ENCODE peak calls at places on chromosomes 12 and 14, in eight cellular contexts. V, D, J, S, C, R, B and N are unnamed samples.

GRCh38 chr12:52300796-52301691 is 9.7 kb upstream of the KRT81 start:
- DNase-seq in V (no peak), D (no peak), J (no peak), S (no peak), C (no peak), R (peak), B (no peak), N (no peak)

GRCh38 chr14:31420013-31420318 is 384 bp downstream of the HEATR5A start:
- DNase-seq in V (peak), D (peak), J (peak), S (peak), C (no peak), R (peak), B (no peak), N (no peak)

GRCh38 chr12:122306407-122306806 is 40.1 kb upstream of the VPS33A start:
- DNase-seq in V (no peak), D (no peak), J (no peak), S (no peak), C (no peak), R (no peak), B (no peak), N (no peak)

GRCh38 chr14:51430600-51430999 is 190.6 kb downstream of the TMX1 start:
- DNase-seq in V (no peak), D (no peak), J (no peak), S (no peak), C (no peak), R (no peak), B (peak), N (peak)

GRCh38 chr12:1695836-1696670 is 5.2 kb downstream of the ADIPOR2 start:
- DNase-seq in V (no peak), D (no peak), J (no peak), S (no peak), C (no peak), R (no peak), B (no peak), N (no peak)

GRCh38 chr12:47276253-47277070 is 196.7 kb upstream of the AMIGO2 start:
- DNase-seq in V (no peak), D (no peak), J (no peak), S (no peak), C (peak), R (no peak), B (peak), N (peak)

GRCh38 chr12:122894173-122895121 is 1.5 kb downstream of the VPS37B start:
- DNase-seq in V (peak), D (no peak), J (no peak), S (no peak), C (no peak), R (no peak), B (no peak), N (no peak)

GRCh38 chr14:97517566-97518234 is 720.5 kb downstream of the VRK1 start:
- DNase-seq in V (no peak), D (no peak), J (no peak), S (no peak), C (no peak), R (no peak), B (no peak), N (no peak)

GRCh38 chr14:32381869-32382268 is 52.8 kb downstream of the AKAP6 start:
- DNase-seq in V (no peak), D (no peak), J (no peak), S (no peak), C (no peak), R (no peak), B (no peak), N (no peak)

GRCh38 chr14:29926701-29927595 is 699 bp downstream of the PRKD1 start:
- DNase-seq in V (peak), D (no peak), J (peak), S (peak), C (no peak), R (peak), B (peak), N (no peak)

GRCh38 chr14:55097894-55098560 is 31.0 kb upstream of the LGALS3 start:
- DNase-seq in V (peak), D (peak), J (no peak), S (no peak), C (no peak), R (peak), B (no peak), N (no peak)

GRCh38 chr14:104865631-104866441 is 768 bp downstream of the CEP170B start:
- DNase-seq in V (peak), D (no peak), J (peak), S (peak), C (peak), R (peak), B (peak), N (peak)

GRCh38 chr14:76509291-76509690 is 133.4 kb downstream of the ESRRB start:
- DNase-seq in V (no peak), D (no peak), J (no peak), S (no peak), C (no peak), R (no peak), B (no peak), N (no peak)

GRCh38 chr14:51473808-51474207 is 177.9 kb upstream of the FRMD6 start:
- DNase-seq in V (no peak), D (no peak), J (no peak), S (no peak), C (peak), R (no peak), B (no peak), N (no peak)

GRCh38 chr12:11875414-11875935 is 195.3 kb upstream of the BCL2L14 start:
- DNase-seq in V (no peak), D (no peak), J (no peak), S (no peak), C (no peak), R (no peak), B (no peak), N (no peak)

GRCh38 chr14:20904393-20905029 is 13.3 kb downstream of the RNASE3 start:
- DNase-seq in V (no peak), D (no peak), J (no peak), S (no peak), C (no peak), R (no peak), B (no peak), N (no peak)

GRCh38 chr12:58781609-58782008 is 138.7 kb downstream of the LRIG3 start:
- DNase-seq in V (no peak), D (no peak), J (no peak), S (no peak), C (no peak), R (no peak), B (no peak), N (no peak)

GRCh38 chr12:40915172-40915571 is 222.9 kb downstream of the CNTN1 start:
- DNase-seq in V (no peak), D (no peak), J (no peak), S (no peak), C (no peak), R (no peak), B (no peak), N (no peak)

DNA sequence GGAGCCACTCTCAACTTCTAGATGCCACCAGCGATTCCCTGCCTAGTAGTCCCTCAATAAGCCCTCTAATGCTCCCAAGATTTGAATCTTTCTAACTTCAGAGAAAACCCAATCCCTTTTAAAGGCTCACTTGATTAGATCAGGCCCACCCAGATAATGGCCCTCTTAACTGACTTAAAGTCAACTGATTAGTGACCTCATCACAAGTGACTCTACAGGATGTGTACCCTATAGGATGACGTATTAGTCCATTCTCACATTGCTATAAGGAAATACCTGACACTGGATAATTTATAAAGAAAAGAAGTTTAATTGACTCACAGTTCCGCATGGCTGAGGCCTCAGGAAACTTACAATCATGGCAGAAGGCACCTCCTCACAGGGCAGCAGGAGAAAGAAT is 49.1 kb downstream of the ANKS1B start:
- DNase-seq in V (no peak), D (no peak), J (no peak), S (no peak), C (no peak), R (no peak), B (no peak), N (no peak)
- H3K4me3 ChIP-seq in V (no peak), D (no peak), J (no peak), S (no peak), C (no peak), R (no peak), B (no peak), N (no peak)

GRCh38 chr14:94593376-94593748 is 12.1 kb downstream of the SERPINA5 start:
- DNase-seq in V (no peak), D (no peak), J (no peak), S (no peak), C (no peak), R (no peak), B (no peak), N (no peak)

GRCh38 chr14:94591871-94592270 is 10.6 kb downstream of the SERPINA5 start:
- DNase-seq in V (no peak), D (no peak), J (no peak), S (no peak), C (no peak), R (no peak), B (no peak), N (no peak)

GRCh38 chr14:94594441-94594840 is 13.2 kb downstream of the SERPINA5 start:
- DNase-seq in V (no peak), D (no peak), J (no peak), S (no peak), C (no peak), R (no peak), B (no peak), N (no peak)

GRCh38 chr14:94592457-94592856 is 11.2 kb downstream of the SERPINA5 start:
- DNase-seq in V (no peak), D (no peak), J (no peak), S (no peak), C (no peak), R (no peak), B (no peak), N (no peak)

DNA sequence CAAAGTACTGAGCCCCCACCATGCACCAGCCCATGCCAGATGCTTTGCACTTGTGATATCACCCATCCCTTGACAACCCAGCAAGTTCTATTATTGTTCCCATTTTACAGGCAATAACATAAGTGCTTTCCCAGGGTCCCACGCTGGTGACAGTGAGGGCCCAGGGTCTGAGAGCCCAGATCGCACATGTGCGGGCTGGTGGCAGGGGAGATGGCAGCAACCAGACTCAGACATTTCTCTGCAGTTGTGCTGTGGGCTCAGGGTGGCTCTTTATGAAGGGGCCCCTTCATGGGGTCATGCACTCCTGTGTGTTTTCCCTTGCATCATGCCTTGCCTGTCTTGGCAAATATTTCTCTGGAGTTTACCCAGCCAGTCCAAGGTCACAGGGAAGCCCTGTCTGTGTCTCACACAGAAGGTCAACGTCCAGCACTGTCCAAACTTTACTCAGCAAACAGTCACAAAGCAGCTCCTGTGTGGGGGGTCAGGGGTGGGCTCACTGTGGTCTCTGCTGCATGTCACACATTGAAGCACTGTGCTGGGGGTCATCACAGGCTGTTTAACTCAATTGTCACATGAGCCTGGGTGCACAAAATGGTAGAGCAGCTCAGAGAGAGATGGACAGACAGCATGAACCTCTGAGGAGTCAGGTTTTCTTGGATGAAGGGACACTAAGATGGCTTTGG is 12.7 kb downstream of the SERPINA5 start:
- DNase-seq in V (no peak), D (no peak), J (no peak), S (no peak), C (no peak), R (no peak), B (peak), N (no peak)
- TF ChIP-seq CTCF in V (no peak), D (no peak), J (no peak), S (no peak), C (no peak), R (no peak), B (no peak), N (no peak)

GRCh38 chr14:74956000-74956279 is 543 bp upstream of the PGF start:
- DNase-seq in V (no peak), D (no peak), J (no peak), S (no peak), C (no peak), R (no peak), B (no peak), N (no peak)
- H3K4me3 ChIP-seq in V (peak), D (peak), J (no peak), S (no peak), C (no peak), R (peak), B (peak), N (peak)

GRCh38 chr12:113002155-113002554 is 23.8 kb downstream of the OAS2 start:
- DNase-seq in V (no peak), D (no peak), J (no peak), S (no peak), C (no peak), R (no peak), B (no peak), N (no peak)
- TF ChIP-seq CTCF in V (no peak), D (no peak), J (no peak), S (no peak), C (no peak), R (no peak), B (no peak), N (peak)

DNA sequence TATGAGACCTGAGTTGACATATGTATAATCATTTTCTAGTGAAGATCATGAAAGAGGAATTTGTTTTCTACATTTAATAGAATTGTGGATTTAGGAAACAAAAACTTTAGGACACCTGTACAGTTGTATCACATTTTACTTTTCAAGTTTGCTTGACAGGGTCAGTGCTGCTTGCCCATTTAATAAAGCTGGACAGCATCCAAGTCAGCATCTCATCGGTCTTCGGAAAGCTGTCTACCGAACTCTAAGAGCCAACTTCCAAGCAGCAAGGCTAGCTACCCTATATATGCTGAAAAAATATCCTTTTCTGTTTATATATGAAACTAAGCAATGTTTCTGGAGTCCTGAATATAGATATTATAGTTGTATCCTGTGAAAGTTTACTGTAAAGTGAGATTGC is 52.3 kb downstream of the VEZT start:
- DNase-seq in V (no peak), D (no peak), J (no peak), S (no peak), C (no peak), R (no peak), B (no peak), N (no peak)
- H3K4me3 ChIP-seq in V (no peak), D (no peak), J (no peak), S (no peak), C (no peak), R (no peak), B (no peak), N (no peak)

GRCh38 chr14:69876848-69877306 is 2.3 kb upstream of the SMOC1 start:
- DNase-seq in V (no peak), D (no peak), J (no peak), S (no peak), C (no peak), R (no peak), B (no peak), N (no peak)

GRCh38 chr14:69878251-69878650 is 965 bp upstream of the SMOC1 start:
- DNase-seq in V (no peak), D (no peak), J (no peak), S (no peak), C (no peak), R (no peak), B (no peak), N (no peak)

GRCh38 chr14:69876221-69876847 is 2.9 kb upstream of the SMOC1 start:
- DNase-seq in V (no peak), D (no peak), J (no peak), S (no peak), C (no peak), R (no peak), B (no peak), N (no peak)

GRCh38 chr14:69879175-69880047 is at the start of gene SMOC1:
- DNase-seq in V (peak), D (peak), J (no peak), S (no peak), C (no peak), R (no peak), B (peak), N (peak)

DNA sequence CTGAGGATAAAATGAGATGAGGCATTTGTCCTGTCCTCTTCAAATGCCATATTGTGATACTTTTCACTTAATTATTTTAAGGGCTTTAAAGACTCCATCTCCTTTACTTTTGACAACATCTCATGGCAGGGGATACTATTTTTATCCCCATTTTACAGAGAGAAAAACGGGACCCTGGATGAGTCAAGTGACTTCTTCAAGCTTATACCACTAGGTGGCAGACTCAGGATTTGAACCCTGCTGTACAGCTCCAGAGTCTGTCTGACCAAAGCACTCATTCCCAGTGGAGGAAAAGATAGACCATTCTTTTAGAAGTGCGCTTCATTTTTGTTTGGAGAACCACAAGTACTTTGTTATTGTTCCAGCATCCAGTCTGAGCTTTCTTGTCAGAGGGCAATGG is 1.7 kb upstream of the SMOC1 start:
- DNase-seq in V (no peak), D (no peak), J (no peak), S (no peak), C (no peak), R (no peak), B (peak), N (peak)
- TF ChIP-seq CTCF in V (no peak), D (no peak), J (peak), S (peak), C (no peak), R (no peak), B (peak), N (peak)